ENCODE peak calls at places on chromosome 7, in eight cellular contexts. One of them, this sample, is unnamed. For H3K4me1, the result is how much of the 10 kb centered on the place peaks cover.

GRCh38 chr7:155213955-155214327 is 83.7 kb upstream of the INSIG1 start:
- DNase-seq in heart left ventricle: no peak
- DNase-seq in IMR-90: no peak
- DNase-seq in A549: no peak
- DNase-seq in Peyer's patch: no peak
- DNase-seq in breast epithelium: peak
- DNase-seq in stomach: no peak
- DNase-seq in GM12878: no peak
- DNase-seq in this sample: no peak

GRCh38 chr7:25014735-25015134 is 34.8 kb upstream of the OSBPL3 start:
- DNase-seq in Peyer's patch: no peak
- DNase-seq in breast epithelium: no peak
- DNase-seq in GM12878: no peak
- DNase-seq in stomach: no peak
- DNase-seq in IMR-90: peak
- DNase-seq in heart left ventricle: no peak
- DNase-seq in A549: peak
- DNase-seq in this sample: no peak

GRCh38 chr7:33903770-33904679 is 1.3 kb upstream of the BMPER start:
- DNase-seq in Peyer's patch: peak
- DNase-seq in breast epithelium: no peak
- DNase-seq in A549: peak
- DNase-seq in heart left ventricle: peak
- DNase-seq in IMR-90: peak
- DNase-seq in GM12878: no peak
- DNase-seq in stomach: no peak
- DNase-seq in this sample: no peak

GRCh38 chr7:17299477-17299991 is 1.1 kb downstream of the AHR start:
- DNase-seq in IMR-90: peak
- DNase-seq in Peyer's patch: no peak
- DNase-seq in heart left ventricle: no peak
- DNase-seq in stomach: no peak
- DNase-seq in breast epithelium: no peak
- DNase-seq in A549: peak
- DNase-seq in GM12878: no peak
- DNase-seq in this sample: no peak

GRCh38 chr7:100642534-100642907 is 1.2 kb upstream of the TFR2 start:
- DNase-seq in Peyer's patch: peak
- DNase-seq in GM12878: no peak
- DNase-seq in IMR-90: no peak
- DNase-seq in heart left ventricle: no peak
- DNase-seq in A549: no peak
- DNase-seq in breast epithelium: no peak
- DNase-seq in stomach: peak
- DNase-seq in this sample: no peak

GRCh38 chr7:54995166-54995565 is 23.7 kb upstream of the EGFR start:
- DNase-seq in IMR-90: no peak
- DNase-seq in A549: no peak
- DNase-seq in stomach: no peak
- DNase-seq in GM12878: no peak
- DNase-seq in heart left ventricle: no peak
- DNase-seq in breast epithelium: no peak
- DNase-seq in Peyer's patch: no peak
- DNase-seq in this sample: no peak

GRCh38 chr7:1060315-1061080 is 16.2 kb downstream of the GPR146 start:
- DNase-seq in stomach: peak
- DNase-seq in breast epithelium: no peak
- DNase-seq in heart left ventricle: peak
- DNase-seq in A549: no peak
- DNase-seq in GM12878: no peak
- DNase-seq in Peyer's patch: no peak
- DNase-seq in IMR-90: no peak
- DNase-seq in this sample: no peak

GRCh38 chr7:2529161-2530075 is 9.8 kb downstream of the LFNG start:
- DNase-seq in GM12878: no peak
- DNase-seq in Peyer's patch: peak
- DNase-seq in IMR-90: peak
- DNase-seq in breast epithelium: no peak
- DNase-seq in stomach: peak
- DNase-seq in heart left ventricle: peak
- DNase-seq in A549: peak
- DNase-seq in this sample: peak

GRCh38 chr7:12570148-12570528 is 382 bp upstream of the SCIN start:
- DNase-seq in GM12878: no peak
- DNase-seq in A549: no peak
- DNase-seq in Peyer's patch: peak
- DNase-seq in breast epithelium: no peak
- DNase-seq in IMR-90: no peak
- DNase-seq in stomach: peak
- DNase-seq in heart left ventricle: no peak
- DNase-seq in this sample: no peak

GRCh38 chr7:54394877-54395276 is 147.3 kb upstream of the VSTM2A start:
- DNase-seq in heart left ventricle: no peak
- DNase-seq in breast epithelium: no peak
- DNase-seq in A549: no peak
- DNase-seq in Peyer's patch: no peak
- DNase-seq in stomach: no peak
- DNase-seq in GM12878: no peak
- DNase-seq in IMR-90: no peak
- DNase-seq in this sample: no peak

GRCh38 chr7:44488955-44489354 is 1.5 kb downstream of the NUDCD3 start:
- DNase-seq in stomach: no peak
- DNase-seq in IMR-90: no peak
- DNase-seq in A549: no peak
- DNase-seq in Peyer's patch: no peak
- DNase-seq in heart left ventricle: no peak
- DNase-seq in breast epithelium: no peak
- DNase-seq in GM12878: no peak
- DNase-seq in this sample: no peak
- H3K4me1 ChIP-seq in stomach: under half
- H3K4me1 ChIP-seq in IMR-90: under half
- H3K4me1 ChIP-seq in A549: under half
- H3K4me1 ChIP-seq in Peyer's patch: under half
- H3K4me1 ChIP-seq in heart left ventricle: under half
- H3K4me1 ChIP-seq in breast epithelium: under half
- H3K4me1 ChIP-seq in GM12878: under half
- H3K4me1 ChIP-seq in this sample: under half

GRCh38 chr7:157021071-157021891 is 10.8 kb upstream of the MNX1 start:
- DNase-seq in GM12878: no peak
- DNase-seq in breast epithelium: peak
- DNase-seq in heart left ventricle: no peak
- DNase-seq in stomach: no peak
- DNase-seq in Peyer's patch: peak
- DNase-seq in A549: no peak
- DNase-seq in IMR-90: no peak
- DNase-seq in this sample: no peak

GRCh38 chr7:157020514-157021070 is 10.1 kb upstream of the MNX1 start:
- DNase-seq in stomach: no peak
- DNase-seq in breast epithelium: peak
- DNase-seq in GM12878: no peak
- DNase-seq in A549: no peak
- DNase-seq in heart left ventricle: no peak
- DNase-seq in Peyer's patch: peak
- DNase-seq in IMR-90: no peak
- DNase-seq in this sample: no peak

GRCh38 chr7:157022681-157023588 is 12.5 kb upstream of the MNX1 start:
- DNase-seq in Peyer's patch: peak
- DNase-seq in IMR-90: no peak
- DNase-seq in stomach: peak
- DNase-seq in A549: no peak
- DNase-seq in breast epithelium: no peak
- DNase-seq in heart left ventricle: no peak
- DNase-seq in GM12878: no peak
- DNase-seq in this sample: no peak

GRCh38 chr7:157023589-157023905 is 13.1 kb upstream of the MNX1 start:
- DNase-seq in IMR-90: no peak
- DNase-seq in A549: no peak
- DNase-seq in breast epithelium: no peak
- DNase-seq in Peyer's patch: no peak
- DNase-seq in stomach: no peak
- DNase-seq in heart left ventricle: no peak
- DNase-seq in GM12878: no peak
- DNase-seq in this sample: no peak

GRCh38 chr7:157021893-157022680 is 11.6 kb upstream of the MNX1 start:
- DNase-seq in IMR-90: no peak
- DNase-seq in heart left ventricle: no peak
- DNase-seq in GM12878: no peak
- DNase-seq in stomach: no peak
- DNase-seq in breast epithelium: peak
- DNase-seq in A549: no peak
- DNase-seq in Peyer's patch: peak
- DNase-seq in this sample: no peak
- H3K27ac ChIP-seq in IMR-90: no peak
- H3K27ac ChIP-seq in heart left ventricle: no peak
- H3K27ac ChIP-seq in GM12878: no peak
- H3K27ac ChIP-seq in stomach: no peak
- H3K27ac ChIP-seq in breast epithelium: no peak
- H3K27ac ChIP-seq in A549: no peak
- H3K27ac ChIP-seq in Peyer's patch: no peak
- H3K27ac ChIP-seq in this sample: no peak

GRCh38 chr7:67489881-67490280 is 493.2 kb downstream of the TYW1 start:
- DNase-seq in stomach: no peak
- DNase-seq in heart left ventricle: no peak
- DNase-seq in breast epithelium: no peak
- DNase-seq in IMR-90: no peak
- DNase-seq in Peyer's patch: no peak
- DNase-seq in GM12878: no peak
- DNase-seq in A549: no peak
- DNase-seq in this sample: no peak

DNA sequence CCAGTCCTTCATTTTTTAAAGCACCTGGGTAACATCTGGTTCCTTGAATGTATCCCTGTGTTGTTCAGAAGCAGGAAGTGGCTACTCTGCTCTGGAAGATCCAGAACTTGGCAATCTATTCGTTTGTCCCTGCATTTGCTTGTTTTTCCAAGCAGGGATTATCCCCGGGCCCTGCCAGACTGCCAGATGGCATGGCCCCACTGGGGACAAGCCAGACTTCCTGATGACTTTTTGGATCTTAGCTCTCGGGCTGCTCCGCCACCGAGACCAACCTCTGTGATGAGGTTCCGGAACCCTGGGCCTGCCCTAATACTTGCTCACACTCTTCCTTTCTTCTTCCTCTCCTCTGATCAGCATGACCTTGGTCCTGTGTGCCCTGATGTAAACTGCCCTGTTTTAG is 496.8 kb downstream of the TYW1 start:
- DNase-seq in A549: no peak
- DNase-seq in IMR-90: no peak
- DNase-seq in stomach: no peak
- DNase-seq in GM12878: no peak
- DNase-seq in breast epithelium: no peak
- DNase-seq in Peyer's patch: no peak
- DNase-seq in heart left ventricle: no peak
- DNase-seq in this sample: no peak
- TF ChIP-seq POLR2A in A549: no peak
- TF ChIP-seq POLR2A in IMR-90: no peak
- TF ChIP-seq POLR2A in stomach: no peak
- TF ChIP-seq POLR2A in GM12878: no peak
- TF ChIP-seq POLR2A in breast epithelium: no peak
- TF ChIP-seq POLR2A in Peyer's patch: no peak
- TF ChIP-seq POLR2A in heart left ventricle: no peak
- TF ChIP-seq POLR2A in this sample: no peak

DNA sequence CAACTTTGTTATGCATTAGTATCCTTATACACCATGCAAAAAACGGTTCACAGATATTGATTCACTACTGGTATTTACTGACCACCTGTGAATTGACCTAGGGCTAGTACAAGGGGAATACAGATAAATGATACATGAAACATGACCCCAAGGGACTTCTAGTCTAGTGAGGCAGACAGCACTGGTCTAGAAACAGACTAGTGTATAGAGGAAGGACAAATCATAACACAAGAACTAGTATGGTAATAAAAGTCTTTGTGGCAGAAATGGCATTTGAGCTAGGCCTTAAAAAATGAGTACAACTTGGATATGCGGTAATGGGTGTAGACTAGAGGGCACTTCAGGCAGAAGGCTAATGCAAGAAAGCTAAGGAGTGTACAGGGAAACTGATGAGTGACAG is 86.6 kb downstream of the SLC25A13 start:
- DNase-seq in stomach: no peak
- DNase-seq in heart left ventricle: no peak
- DNase-seq in GM12878: no peak
- DNase-seq in IMR-90: no peak
- DNase-seq in Peyer's patch: no peak
- DNase-seq in A549: no peak
- DNase-seq in breast epithelium: no peak
- DNase-seq in this sample: no peak
- H3K4me1 ChIP-seq in stomach: under half
- H3K4me1 ChIP-seq in heart left ventricle: under half
- H3K4me1 ChIP-seq in GM12878: under half
- H3K4me1 ChIP-seq in IMR-90: under half
- H3K4me1 ChIP-seq in Peyer's patch: under half
- H3K4me1 ChIP-seq in A549: under half
- H3K4me1 ChIP-seq in breast epithelium: under half
- H3K4me1 ChIP-seq in this sample: under half

This sample was measured in esophagus squamous epithelium.